ENCODE peak calls at places on chromosomes 12 and 14, in seven cellular contexts. I, K, W, E, Z, V and P are unnamed samples.

GRCh38 chr12:89140580-89141236 is 211.6 kb downstream of the DUSP6 start:
- DNase-seq in I (no peak), K (no peak), W (no peak), E (no peak), Z (no peak), V (no peak), P (no peak)

GRCh38 chr14:66043921-66044320 is 442.2 kb upstream of the CCDC196 start:
- DNase-seq in I (no peak), K (no peak), W (no peak), E (no peak), Z (no peak), V (no peak), P (no peak)

GRCh38 chr14:50311974-50312733 is at the start of the genes DMAC2L and L2HGDH:
- DNase-seq in I (peak), K (peak), W (peak), E (peak), Z (peak), V (peak), P (peak)

GRCh38 chr12:118373628-118374027 is 921 bp upstream of the TAOK3 start:
- DNase-seq in I (no peak), K (no peak), W (no peak), E (no peak), Z (no peak), V (peak), P (no peak)

GRCh38 chr14:61454545-61454944 is 133.2 kb downstream of the PRKCH start:
- DNase-seq in I (no peak), K (no peak), W (no peak), E (no peak), Z (no peak), V (no peak), P (no peak)

GRCh38 chr14:31360919-31361662 is 59.3 kb downstream of the HEATR5A start:
- DNase-seq in I (no peak), K (no peak), W (no peak), E (no peak), Z (no peak), V (no peak), P (no peak)

GRCh38 chr14:29926701-29927595 is 699 bp downstream of the PRKD1 start:
- DNase-seq in I (no peak), K (peak), W (peak), E (peak), Z (peak), V (peak), P (peak)

GRCh38 chr14:94213021-94213420 is 38.9 kb downstream of the PPP4R4 start:
- DNase-seq in I (no peak), K (no peak), W (no peak), E (no peak), Z (no peak), V (no peak), P (no peak)

GRCh38 chr12:104165801-104166200 is 27.8 kb upstream of the NFYB start:
- DNase-seq in I (no peak), K (no peak), W (no peak), E (no peak), Z (no peak), V (no peak), P (no peak)

GRCh38 chr12:52132754-52133161 is 53.3 kb downstream of the SMIM41 start:
- DNase-seq in I (no peak), K (no peak), W (no peak), E (no peak), Z (peak), V (no peak), P (no peak)

GRCh38 chr14:91250912-91251311 is 6.4 kb upstream of the GPR68 start:
- DNase-seq in I (no peak), K (no peak), W (no peak), E (no peak), Z (no peak), V (no peak), P (no peak)

GRCh38 chr12:12749433-12749832 is 32.3 kb downstream of the CDKN1B start:
- DNase-seq in I (no peak), K (no peak), W (no peak), E (no peak), Z (no peak), V (peak), P (no peak)

GRCh38 chr14:34364201-34364600 is 97.8 kb downstream of the SPTSSA start:
- DNase-seq in I (no peak), K (no peak), W (no peak), E (no peak), Z (no peak), V (no peak), P (no peak)

GRCh38 chr14:34363733-34364134 is 98.3 kb downstream of the SPTSSA start:
- DNase-seq in I (no peak), K (no peak), W (no peak), E (no peak), Z (no peak), V (no peak), P (no peak)

GRCh38 chr14:34368115-34368970 is 93.7 kb downstream of the SPTSSA start:
- DNase-seq in I (no peak), K (no peak), W (no peak), E (no peak), Z (no peak), V (peak), P (no peak)

GRCh38 chr14:34362625-34363251 is 99.3 kb downstream of the SPTSSA start:
- DNase-seq in I (no peak), K (no peak), W (no peak), E (no peak), Z (no peak), V (no peak), P (no peak)

GRCh38 chr14:34365309-34365915 is 96.6 kb downstream of the SPTSSA start:
- DNase-seq in I (no peak), K (no peak), W (no peak), E (no peak), Z (no peak), V (peak), P (no peak)
- TF ChIP-seq POLR2AphosphoS5 in I (no peak), K (no peak), W (no peak), E (no peak), Z (no peak), V (no peak), P (no peak)

GRCh38 chr14:68143341-68143807 is 323.8 kb downstream of the RAD51B start:
- DNase-seq in I (no peak), K (no peak), W (no peak), E (peak), Z (peak), V (no peak), P (peak)

GRCh38 chr14:68140801-68141200 is 321.2 kb downstream of the RAD51B start:
- DNase-seq in I (no peak), K (no peak), W (no peak), E (no peak), Z (no peak), V (no peak), P (no peak)

GRCh38 chr14:68140111-68140741 is 320.6 kb downstream of the RAD51B start:
- DNase-seq in I (no peak), K (no peak), W (no peak), E (peak), Z (peak), V (peak), P (peak)

GRCh38 chr14:68139466-68140110 is 320.0 kb downstream of the RAD51B start:
- DNase-seq in I (no peak), K (no peak), W (no peak), E (no peak), Z (no peak), V (no peak), P (peak)

GRCh38 chr14:68141531-68142088 is 322.0 kb downstream of the RAD51B start:
- DNase-seq in I (no peak), K (no peak), W (no peak), E (no peak), Z (no peak), V (no peak), P (no peak)
- TF ChIP-seq EP300 in I (no peak), K (no peak), W (no peak), E (no peak), Z (no peak), V (no peak), P (no peak)

DNA sequence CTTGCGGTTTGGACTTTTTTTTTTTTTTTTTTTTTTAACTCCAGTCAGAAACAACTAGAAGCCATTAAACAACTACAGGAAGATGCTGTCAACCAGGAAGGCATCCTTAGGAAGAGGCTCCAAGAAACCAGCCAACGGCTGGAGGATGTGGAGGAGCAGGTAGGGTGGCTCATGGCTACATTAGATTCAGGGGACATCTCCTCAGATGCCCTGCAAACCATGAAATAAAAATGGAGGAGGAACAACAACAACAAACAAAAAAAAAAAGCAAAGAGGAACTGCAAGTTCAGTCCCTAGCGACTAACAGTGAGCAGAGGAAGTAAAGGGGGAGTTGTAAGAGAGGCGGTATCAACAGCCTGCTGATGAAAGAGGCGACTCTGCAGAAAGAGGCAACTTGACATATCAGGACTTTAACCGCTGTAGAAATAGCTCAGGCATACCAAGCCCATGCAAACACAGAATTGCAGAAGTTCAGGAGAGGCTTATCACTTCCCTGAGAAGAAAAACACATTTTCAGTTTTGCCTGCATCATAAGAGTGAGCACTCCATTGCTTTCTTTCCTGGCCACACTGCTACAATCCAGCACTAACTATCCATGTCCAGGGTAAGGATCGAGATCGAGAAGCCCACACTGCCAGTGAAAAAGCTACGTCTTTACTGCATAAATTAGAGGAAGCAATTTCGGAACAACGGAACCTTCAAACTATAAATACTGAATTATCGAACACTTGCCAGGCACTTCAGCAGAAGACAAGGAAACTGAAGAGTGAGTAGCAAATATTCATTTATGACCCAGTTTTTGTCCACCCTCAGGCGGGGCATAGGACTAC is 103.5 kb upstream of the BCAT1 start:
- DNase-seq in I (peak), K (no peak), W (no peak), E (no peak), Z (no peak), V (peak), P (no peak)
- TF ChIP-seq POLR2AphosphoS5 in I (peak), K (no peak), W (no peak), E (no peak), Z (no peak), V (no peak), P (no peak)

GRCh38 chr14:56087824-56088571 is 30.2 kb upstream of the PELI2 start:
- DNase-seq in I (no peak), K (no peak), W (no peak), E (no peak), Z (no peak), V (no peak), P (peak)
- TF ChIP-seq EP300 in I (no peak), K (no peak), W (no peak), E (no peak), Z (no peak), V (no peak), P (no peak)

DNA sequence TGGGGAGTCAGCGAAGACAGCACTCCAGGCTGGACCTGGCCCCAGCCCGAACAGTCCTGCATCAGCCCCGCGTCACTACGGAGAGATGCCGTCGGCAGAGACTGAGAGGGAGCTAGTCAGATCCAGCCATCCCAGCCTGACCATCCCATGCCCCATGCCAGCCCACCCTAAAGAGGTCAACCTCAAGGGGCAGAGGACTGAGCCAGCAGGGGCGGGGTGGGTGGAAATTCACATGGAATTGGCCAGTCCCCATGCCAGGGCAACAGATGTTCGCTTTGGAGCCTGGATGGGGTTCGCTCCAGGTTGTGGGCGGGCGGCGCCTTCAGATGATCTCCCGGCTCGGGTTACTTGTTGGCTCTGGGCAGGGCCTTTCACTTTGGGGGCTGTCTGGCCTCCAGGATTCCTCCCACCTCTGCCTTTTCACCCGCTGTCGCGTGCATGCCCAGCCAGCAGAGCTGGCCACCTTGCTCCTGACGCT is 154.3 kb downstream of the TSPAN9 start:
- DNase-seq in I (no peak), K (no peak), W (no peak), E (no peak), Z (no peak), V (no peak), P (no peak)
- TF ChIP-seq POLR2AphosphoS5 in I (no peak), K (no peak), W (no peak), E (no peak), Z (no peak), V (no peak), P (no peak)